ENCODE peak calls at places on chromosome 9, in five cellular contexts. One of them, this sample, is unnamed.

GRCh38 chr9:752681-753200 is 88.8 kb upstream of the DMRT1 start:
- DNase-seq in CD8-positive, alpha-beta T cell: peak
- DNase-seq in tibial nerve: no peak
- DNase-seq in IMR-90: peak
- DNase-seq in lower leg skin: no peak
- DNase-seq in this sample: no peak

GRCh38 chr9:131482343-131483006 is 20.2 kb upstream of the POMT1 start:
- DNase-seq in CD8-positive, alpha-beta T cell: no peak
- DNase-seq in tibial nerve: no peak
- DNase-seq in IMR-90: no peak
- DNase-seq in lower leg skin: no peak
- DNase-seq in this sample: no peak

GRCh38 chr9:79477955-79478751 is 93.6 kb upstream of the TLE4 start:
- DNase-seq in CD8-positive, alpha-beta T cell: peak
- DNase-seq in tibial nerve: peak
- DNase-seq in IMR-90: peak
- DNase-seq in lower leg skin: no peak
- DNase-seq in this sample: no peak

GRCh38 chr9:113343732-113344231 is 3.7 kb upstream of the WDR31 start:
- DNase-seq in CD8-positive, alpha-beta T cell: no peak
- DNase-seq in tibial nerve: peak
- DNase-seq in IMR-90: no peak
- DNase-seq in lower leg skin: peak
- DNase-seq in this sample: no peak

GRCh38 chr9:10855847-10856246 is 243.0 kb upstream of the PTPRD start:
- DNase-seq in CD8-positive, alpha-beta T cell: no peak
- DNase-seq in tibial nerve: no peak
- DNase-seq in IMR-90: no peak
- DNase-seq in lower leg skin: no peak
- DNase-seq in this sample: no peak

GRCh38 chr9:132935021-132935420 is 9.4 kb downstream of the TSC1 start:
- DNase-seq in CD8-positive, alpha-beta T cell: no peak
- DNase-seq in tibial nerve: no peak
- DNase-seq in IMR-90: no peak
- DNase-seq in lower leg skin: no peak
- DNase-seq in this sample: no peak

GRCh38 chr9:88313364-88314220 is 74.7 kb upstream of the SPIN1 start:
- DNase-seq in CD8-positive, alpha-beta T cell: no peak
- DNase-seq in tibial nerve: no peak
- DNase-seq in IMR-90: no peak
- DNase-seq in lower leg skin: no peak
- DNase-seq in this sample: no peak

GRCh38 chr9:110526426-110526825 is 53.1 kb downstream of the SVEP1 start:
- DNase-seq in CD8-positive, alpha-beta T cell: no peak
- DNase-seq in tibial nerve: no peak
- DNase-seq in IMR-90: peak
- DNase-seq in lower leg skin: no peak
- DNase-seq in this sample: no peak

GRCh38 chr9:105119166-105119565 is 125.3 kb upstream of the SLC44A1 start:
- DNase-seq in CD8-positive, alpha-beta T cell: no peak
- DNase-seq in tibial nerve: no peak
- DNase-seq in IMR-90: no peak
- DNase-seq in lower leg skin: no peak
- DNase-seq in this sample: no peak

GRCh38 chr9:93813687-93814560 is 141.2 kb downstream of the BARX1 start:
- DNase-seq in CD8-positive, alpha-beta T cell: peak
- DNase-seq in tibial nerve: no peak
- DNase-seq in IMR-90: no peak
- DNase-seq in lower leg skin: peak
- DNase-seq in this sample: no peak

GRCh38 chr9:100167912-100168775 is 69.1 kb downstream of the INVS start:
- DNase-seq in CD8-positive, alpha-beta T cell: no peak
- DNase-seq in tibial nerve: no peak
- DNase-seq in IMR-90: peak
- DNase-seq in lower leg skin: no peak
- DNase-seq in this sample: no peak

GRCh38 chr9:114209151-114209550 is 53.8 kb downstream of the COL27A1 start:
- DNase-seq in CD8-positive, alpha-beta T cell: no peak
- DNase-seq in tibial nerve: no peak
- DNase-seq in IMR-90: no peak
- DNase-seq in lower leg skin: no peak
- DNase-seq in this sample: no peak

GRCh38 chr9:136903041-136903554 is 16.8 kb downstream of the TRAF2 start:
- DNase-seq in CD8-positive, alpha-beta T cell: no peak
- DNase-seq in tibial nerve: no peak
- DNase-seq in IMR-90: no peak
- DNase-seq in lower leg skin: no peak
- DNase-seq in this sample: no peak

GRCh38 chr9:7178729-7179128 is 421.0 kb downstream of the KDM4C start:
- DNase-seq in CD8-positive, alpha-beta T cell: no peak
- DNase-seq in tibial nerve: no peak
- DNase-seq in IMR-90: no peak
- DNase-seq in lower leg skin: no peak
- DNase-seq in this sample: no peak

GRCh38 chr9:71223953-71224538 is 102.6 kb upstream of the TRPM3 start:
- DNase-seq in CD8-positive, alpha-beta T cell: no peak
- DNase-seq in tibial nerve: no peak
- DNase-seq in IMR-90: no peak
- DNase-seq in lower leg skin: no peak
- DNase-seq in this sample: no peak

GRCh38 chr9:115671911-115672310 is 481.7 kb upstream of the PAPPA start:
- DNase-seq in CD8-positive, alpha-beta T cell: no peak
- DNase-seq in tibial nerve: no peak
- DNase-seq in IMR-90: no peak
- DNase-seq in lower leg skin: no peak
- DNase-seq in this sample: no peak

GRCh38 chr9:98992885-98993569 is 49.3 kb downstream of the COL15A1 start:
- DNase-seq in CD8-positive, alpha-beta T cell: no peak
- DNase-seq in tibial nerve: no peak
- DNase-seq in IMR-90: no peak
- DNase-seq in lower leg skin: peak
- DNase-seq in this sample: no peak

GRCh38 chr9:113548221-113549041 is 84.9 kb downstream of the RGS3 start:
- DNase-seq in CD8-positive, alpha-beta T cell: no peak
- DNase-seq in tibial nerve: no peak
- DNase-seq in IMR-90: no peak
- DNase-seq in lower leg skin: peak
- DNase-seq in this sample: no peak

GRCh38 chr9:16871358-16872151 is 1.1 kb upstream of the BNC2 start:
- DNase-seq in CD8-positive, alpha-beta T cell: no peak
- DNase-seq in tibial nerve: peak
- DNase-seq in IMR-90: peak
- DNase-seq in lower leg skin: peak
- DNase-seq in this sample: no peak

GRCh38 chr9:70382046-70382708 is 32.3 kb downstream of the KLF9 start:
- DNase-seq in CD8-positive, alpha-beta T cell: no peak
- DNase-seq in tibial nerve: no peak
- DNase-seq in IMR-90: no peak
- DNase-seq in lower leg skin: no peak
- DNase-seq in this sample: no peak

GRCh38 chr9:37511006-37511714 is 25.4 kb downstream of the POLR1E start:
- DNase-seq in CD8-positive, alpha-beta T cell: no peak
- DNase-seq in tibial nerve: no peak
- DNase-seq in IMR-90: no peak
- DNase-seq in lower leg skin: no peak
- DNase-seq in this sample: no peak

GRCh38 chr9:129554649-129555048 is 66.3 kb downstream of the C9orf50 start:
- DNase-seq in CD8-positive, alpha-beta T cell: no peak
- DNase-seq in tibial nerve: no peak
- DNase-seq in IMR-90: no peak
- DNase-seq in lower leg skin: no peak
- DNase-seq in this sample: no peak

DNA sequence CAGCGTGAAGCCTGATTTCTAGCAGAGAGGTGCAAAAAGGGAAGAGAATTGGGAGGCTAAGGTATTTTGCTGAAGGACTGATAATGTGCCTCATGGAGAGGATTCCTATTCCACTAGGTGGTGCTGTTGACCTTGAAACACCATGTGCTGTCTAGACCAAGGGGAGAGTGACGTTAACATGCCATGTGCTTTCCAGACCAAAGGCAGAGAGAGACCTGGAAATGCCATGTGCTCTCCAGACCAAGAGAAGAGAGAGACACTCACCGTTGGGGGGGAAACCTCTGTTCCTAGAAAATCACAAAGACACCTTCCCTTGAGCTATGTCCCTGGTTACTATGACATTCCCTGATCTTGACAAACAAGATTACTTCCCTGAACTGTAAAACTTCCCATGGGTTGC is 286.0 kb upstream of the TUSC1 start:
- DNase-seq in CD8-positive, alpha-beta T cell: no peak
- DNase-seq in tibial nerve: peak
- DNase-seq in IMR-90: peak
- DNase-seq in lower leg skin: no peak
- DNase-seq in this sample: no peak
- TF ChIP-seq CTCF in CD8-positive, alpha-beta T cell: no peak
- TF ChIP-seq CTCF in tibial nerve: peak
- TF ChIP-seq CTCF in IMR-90: peak
- TF ChIP-seq CTCF in lower leg skin: no peak
- TF ChIP-seq CTCF in this sample: peak

DNA sequence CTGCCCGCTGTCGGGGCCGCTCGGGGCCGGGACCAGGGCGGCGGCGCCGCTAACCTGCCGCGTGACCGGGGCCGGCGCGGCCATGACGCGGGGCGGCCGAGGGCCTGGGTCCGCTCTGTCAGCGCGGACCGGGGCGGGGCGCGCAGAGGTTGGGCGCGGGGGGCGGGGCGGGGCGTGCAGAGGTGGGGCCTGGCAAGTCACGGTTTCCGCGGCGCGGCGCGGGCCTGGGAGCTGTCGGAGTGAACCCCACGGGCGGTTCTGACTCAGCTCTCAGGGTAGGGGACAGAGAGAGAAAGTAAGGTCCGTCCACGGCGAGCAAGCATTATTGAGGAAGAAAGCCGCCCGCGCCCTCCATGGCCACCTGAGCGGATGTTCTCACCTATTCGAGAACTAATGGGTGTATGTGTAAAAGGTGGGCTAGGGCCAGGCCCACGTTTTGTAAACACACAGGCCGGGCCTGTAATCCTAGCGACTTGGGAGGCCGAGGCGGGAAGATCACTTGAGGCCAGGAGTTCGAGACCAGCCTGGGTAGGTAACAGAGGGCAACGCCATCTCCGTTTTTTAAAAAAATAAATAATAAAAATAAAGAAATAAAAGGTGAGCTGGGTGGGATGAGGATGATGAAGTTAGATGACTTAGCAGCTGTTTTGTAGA is at the start of gene PRXL2C:
- DNase-seq in CD8-positive, alpha-beta T cell: peak
- DNase-seq in tibial nerve: peak
- DNase-seq in IMR-90: peak
- DNase-seq in lower leg skin: peak
- DNase-seq in this sample: peak
- TF ChIP-seq CTCF in CD8-positive, alpha-beta T cell: no peak
- TF ChIP-seq CTCF in tibial nerve: no peak
- TF ChIP-seq CTCF in IMR-90: no peak
- TF ChIP-seq CTCF in lower leg skin: no peak
- TF ChIP-seq CTCF in this sample: no peak

DNA sequence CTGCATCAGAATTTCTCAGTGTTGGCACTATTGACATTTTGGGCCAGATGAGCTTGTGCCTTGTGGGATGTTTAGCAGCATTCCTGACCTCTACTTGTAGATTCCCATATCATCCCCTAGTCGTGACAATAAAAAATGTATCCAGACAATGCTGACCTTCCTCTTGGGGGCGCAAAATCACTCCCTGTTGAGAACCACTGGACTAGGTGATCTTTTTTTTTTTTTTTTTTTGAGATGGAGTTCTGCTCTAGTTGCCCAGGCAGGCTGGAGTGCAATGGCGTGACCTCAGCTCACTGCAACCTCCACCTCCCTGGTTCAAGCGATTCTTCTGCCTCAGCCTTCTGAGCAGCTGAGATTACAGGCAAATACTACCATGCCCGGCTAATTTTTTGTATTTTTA is 22.6 kb downstream of the STXBP1 start:
- DNase-seq in CD8-positive, alpha-beta T cell: no peak
- DNase-seq in tibial nerve: no peak
- DNase-seq in IMR-90: no peak
- DNase-seq in lower leg skin: peak
- DNase-seq in this sample: no peak
- TF ChIP-seq CTCF in CD8-positive, alpha-beta T cell: no peak
- TF ChIP-seq CTCF in tibial nerve: no peak
- TF ChIP-seq CTCF in IMR-90: no peak
- TF ChIP-seq CTCF in lower leg skin: no peak
- TF ChIP-seq CTCF in this sample: peak

GRCh38 chr9:135582966-135583685 is 21.6 kb downstream of the PAEP start:
- DNase-seq in CD8-positive, alpha-beta T cell: no peak
- DNase-seq in tibial nerve: no peak
- DNase-seq in IMR-90: no peak
- DNase-seq in lower leg skin: peak
- DNase-seq in this sample: no peak
- TF ChIP-seq CTCF in CD8-positive, alpha-beta T cell: no peak
- TF ChIP-seq CTCF in tibial nerve: no peak
- TF ChIP-seq CTCF in IMR-90: no peak
- TF ChIP-seq CTCF in lower leg skin: no peak
- TF ChIP-seq CTCF in this sample: no peak

GRCh38 chr9:33374190-33374589 is 28.2 kb downstream of the AQP7 start:
- DNase-seq in CD8-positive, alpha-beta T cell: no peak
- DNase-seq in tibial nerve: no peak
- DNase-seq in IMR-90: no peak
- DNase-seq in lower leg skin: peak
- DNase-seq in this sample: no peak

GRCh38 chr9:33374634-33375237 is 27.6 kb downstream of the AQP7 start:
- DNase-seq in CD8-positive, alpha-beta T cell: peak
- DNase-seq in tibial nerve: peak
- DNase-seq in IMR-90: peak
- DNase-seq in lower leg skin: peak
- DNase-seq in this sample: peak

GRCh38 chr9:33377089-33377715 is 25.2 kb downstream of the AQP7 start:
- DNase-seq in CD8-positive, alpha-beta T cell: no peak
- DNase-seq in tibial nerve: no peak
- DNase-seq in IMR-90: no peak
- DNase-seq in lower leg skin: peak
- DNase-seq in this sample: no peak

GRCh38 chr9:33375841-33376321 is 26.5 kb downstream of the AQP7 start:
- DNase-seq in CD8-positive, alpha-beta T cell: no peak
- DNase-seq in tibial nerve: no peak
- DNase-seq in IMR-90: no peak
- DNase-seq in lower leg skin: peak
- DNase-seq in this sample: no peak

DNA sequence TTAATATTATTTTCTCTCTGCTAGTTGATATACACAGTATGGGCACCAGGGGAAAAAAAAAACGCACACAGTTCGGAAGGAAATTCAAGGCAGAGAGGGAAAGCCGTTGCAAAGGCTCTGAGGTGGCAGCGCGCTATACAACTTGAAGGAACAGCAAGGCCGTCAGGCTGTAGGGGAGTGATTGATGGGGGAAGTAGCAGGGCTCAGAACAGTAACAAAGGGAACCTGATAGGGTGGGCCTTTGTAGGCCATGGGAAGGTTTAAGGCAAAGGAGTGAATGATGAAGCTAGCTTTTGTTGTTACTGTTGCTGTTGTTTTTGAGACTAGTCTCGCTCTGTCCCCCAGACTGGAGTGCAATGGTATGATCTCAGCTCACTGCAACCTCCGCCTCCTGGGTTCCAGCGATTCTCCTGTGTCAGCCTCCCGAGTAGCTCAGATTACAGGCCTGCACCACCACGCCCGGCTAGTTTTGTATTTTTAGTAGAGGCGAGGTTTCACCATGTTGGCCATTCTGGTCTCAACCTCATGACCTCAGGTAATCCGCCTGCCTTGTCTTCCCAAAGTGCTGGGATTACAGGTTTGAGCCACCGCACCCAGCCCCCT is 27.0 kb downstream of the AQP7 start:
- DNase-seq in CD8-positive, alpha-beta T cell: no peak
- DNase-seq in tibial nerve: no peak
- DNase-seq in IMR-90: peak
- DNase-seq in lower leg skin: peak
- DNase-seq in this sample: no peak
- TF ChIP-seq CTCF in CD8-positive, alpha-beta T cell: peak
- TF ChIP-seq CTCF in tibial nerve: no peak
- TF ChIP-seq CTCF in IMR-90: no peak
- TF ChIP-seq CTCF in lower leg skin: no peak
- TF ChIP-seq CTCF in this sample: no peak

GRCh38 chr9:124011460-124012301 is at the start of gene LHX2:
- DNase-seq in CD8-positive, alpha-beta T cell: no peak
- DNase-seq in tibial nerve: no peak
- DNase-seq in IMR-90: peak
- DNase-seq in lower leg skin: no peak
- DNase-seq in this sample: peak
- TF ChIP-seq CTCF in CD8-positive, alpha-beta T cell: no peak
- TF ChIP-seq CTCF in tibial nerve: no peak
- TF ChIP-seq CTCF in IMR-90: no peak
- TF ChIP-seq CTCF in lower leg skin: no peak
- TF ChIP-seq CTCF in this sample: no peak